ENCODE peak calls at places on chromosomes 16 and 17, in ten cellular contexts. One of them, this sample, is unnamed.

GRCh38 chr17:63841350-63842172 is 924 bp downstream of the SMARCD2 start:
- DNase-seq in iris pigment epithelial cell: peak
- DNase-seq in stimulated activated CD4-positive, alpha-beta T cell treated with anti-CD3 and anti-CD28 coated beads, Interleukin-1b, Interleukin-23, amount 100 ng/mL, for 4 hours: no peak
- DNase-seq in astrocyte: peak
- DNase-seq in fibroblast of the conjunctiva: no peak
- DNase-seq in activated CD8-positive, alpha-beta memory T cell treated with anti-CD3 and anti-CD28 coated beads for 48 hours: no peak
- DNase-seq in posterior cingulate gyrus: peak
- DNase-seq in AG09309: no peak
- DNase-seq in activated CD8-positive, alpha-beta T cell treated with anti-CD3 and anti-CD28 coated beads, Interleukin-2, amount 10 ng/mL, durations not matched to agents 7 days and 5 days: peak
- DNase-seq in AG08395: peak
- DNase-seq in this sample: no peak

GRCh38 chr17:28849281-28849680 is 5.5 kb upstream of the ERAL1 start:
- DNase-seq in iris pigment epithelial cell: no peak
- DNase-seq in stimulated activated CD4-positive, alpha-beta T cell treated with anti-CD3 and anti-CD28 coated beads, Interleukin-1b, Interleukin-23, amount 100 ng/mL, for 4 hours: no peak
- DNase-seq in astrocyte: no peak
- DNase-seq in fibroblast of the conjunctiva: no peak
- DNase-seq in activated CD8-positive, alpha-beta memory T cell treated with anti-CD3 and anti-CD28 coated beads for 48 hours: no peak
- DNase-seq in posterior cingulate gyrus: peak
- DNase-seq in AG09309: no peak
- DNase-seq in activated CD8-positive, alpha-beta T cell treated with anti-CD3 and anti-CD28 coated beads, Interleukin-2, amount 10 ng/mL, durations not matched to agents 7 days and 5 days: peak
- DNase-seq in AG08395: no peak
- DNase-seq in this sample: no peak

GRCh38 chr17:39818282-39819000 is 45.7 kb downstream of the IKZF3 start:
- DNase-seq in iris pigment epithelial cell: no peak
- DNase-seq in stimulated activated CD4-positive, alpha-beta T cell treated with anti-CD3 and anti-CD28 coated beads, Interleukin-1b, Interleukin-23, amount 100 ng/mL, for 4 hours: no peak
- DNase-seq in astrocyte: no peak
- DNase-seq in fibroblast of the conjunctiva: no peak
- DNase-seq in activated CD8-positive, alpha-beta memory T cell treated with anti-CD3 and anti-CD28 coated beads for 48 hours: no peak
- DNase-seq in posterior cingulate gyrus: no peak
- DNase-seq in AG09309: no peak
- DNase-seq in activated CD8-positive, alpha-beta T cell treated with anti-CD3 and anti-CD28 coated beads, Interleukin-2, amount 10 ng/mL, durations not matched to agents 7 days and 5 days: no peak
- DNase-seq in AG08395: no peak
- DNase-seq in this sample: no peak

GRCh38 chr16:80323187-80323807 is 217.5 kb upstream of the DYNLRB2 start:
- DNase-seq in iris pigment epithelial cell: no peak
- DNase-seq in stimulated activated CD4-positive, alpha-beta T cell treated with anti-CD3 and anti-CD28 coated beads, Interleukin-1b, Interleukin-23, amount 100 ng/mL, for 4 hours: no peak
- DNase-seq in astrocyte: no peak
- DNase-seq in fibroblast of the conjunctiva: no peak
- DNase-seq in activated CD8-positive, alpha-beta memory T cell treated with anti-CD3 and anti-CD28 coated beads for 48 hours: no peak
- DNase-seq in posterior cingulate gyrus: no peak
- DNase-seq in AG09309: no peak
- DNase-seq in activated CD8-positive, alpha-beta T cell treated with anti-CD3 and anti-CD28 coated beads, Interleukin-2, amount 10 ng/mL, durations not matched to agents 7 days and 5 days: no peak
- DNase-seq in AG08395: no peak
- DNase-seq in this sample: no peak

GRCh38 chr17:49371178-49371834 is 9.3 kb upstream of the ZNF652 start:
- DNase-seq in iris pigment epithelial cell: no peak
- DNase-seq in stimulated activated CD4-positive, alpha-beta T cell treated with anti-CD3 and anti-CD28 coated beads, Interleukin-1b, Interleukin-23, amount 100 ng/mL, for 4 hours: no peak
- DNase-seq in astrocyte: no peak
- DNase-seq in fibroblast of the conjunctiva: no peak
- DNase-seq in activated CD8-positive, alpha-beta memory T cell treated with anti-CD3 and anti-CD28 coated beads for 48 hours: no peak
- DNase-seq in posterior cingulate gyrus: no peak
- DNase-seq in AG09309: no peak
- DNase-seq in activated CD8-positive, alpha-beta T cell treated with anti-CD3 and anti-CD28 coated beads, Interleukin-2, amount 10 ng/mL, durations not matched to agents 7 days and 5 days: no peak
- DNase-seq in AG08395: no peak
- DNase-seq in this sample: no peak

GRCh38 chr16:81265658-81266451 is 27.4 kb downstream of the BCO1 start:
- DNase-seq in iris pigment epithelial cell: peak
- DNase-seq in stimulated activated CD4-positive, alpha-beta T cell treated with anti-CD3 and anti-CD28 coated beads, Interleukin-1b, Interleukin-23, amount 100 ng/mL, for 4 hours: no peak
- DNase-seq in astrocyte: peak
- DNase-seq in fibroblast of the conjunctiva: peak
- DNase-seq in activated CD8-positive, alpha-beta memory T cell treated with anti-CD3 and anti-CD28 coated beads for 48 hours: no peak
- DNase-seq in posterior cingulate gyrus: peak
- DNase-seq in AG09309: no peak
- DNase-seq in activated CD8-positive, alpha-beta T cell treated with anti-CD3 and anti-CD28 coated beads, Interleukin-2, amount 10 ng/mL, durations not matched to agents 7 days and 5 days: no peak
- DNase-seq in AG08395: no peak
- DNase-seq in this sample: no peak

GRCh38 chr16:67882374-67883145 is 2.1 kb upstream of the NRN1L start:
- DNase-seq in iris pigment epithelial cell: no peak
- DNase-seq in stimulated activated CD4-positive, alpha-beta T cell treated with anti-CD3 and anti-CD28 coated beads, Interleukin-1b, Interleukin-23, amount 100 ng/mL, for 4 hours: no peak
- DNase-seq in astrocyte: no peak
- DNase-seq in fibroblast of the conjunctiva: no peak
- DNase-seq in activated CD8-positive, alpha-beta memory T cell treated with anti-CD3 and anti-CD28 coated beads for 48 hours: no peak
- DNase-seq in posterior cingulate gyrus: peak
- DNase-seq in AG09309: no peak
- DNase-seq in activated CD8-positive, alpha-beta T cell treated with anti-CD3 and anti-CD28 coated beads, Interleukin-2, amount 10 ng/mL, durations not matched to agents 7 days and 5 days: no peak
- DNase-seq in AG08395: no peak
- DNase-seq in this sample: no peak

GRCh38 chr17:28097901-28098300 is 55.4 kb downstream of the NLK start:
- DNase-seq in iris pigment epithelial cell: no peak
- DNase-seq in stimulated activated CD4-positive, alpha-beta T cell treated with anti-CD3 and anti-CD28 coated beads, Interleukin-1b, Interleukin-23, amount 100 ng/mL, for 4 hours: no peak
- DNase-seq in astrocyte: no peak
- DNase-seq in fibroblast of the conjunctiva: no peak
- DNase-seq in activated CD8-positive, alpha-beta memory T cell treated with anti-CD3 and anti-CD28 coated beads for 48 hours: no peak
- DNase-seq in posterior cingulate gyrus: no peak
- DNase-seq in AG09309: no peak
- DNase-seq in activated CD8-positive, alpha-beta T cell treated with anti-CD3 and anti-CD28 coated beads, Interleukin-2, amount 10 ng/mL, durations not matched to agents 7 days and 5 days: no peak
- DNase-seq in AG08395: no peak
- DNase-seq in this sample: no peak

GRCh38 chr17:2400474-2400866 is 390 bp downstream of the MNT start:
- DNase-seq in iris pigment epithelial cell: peak
- DNase-seq in stimulated activated CD4-positive, alpha-beta T cell treated with anti-CD3 and anti-CD28 coated beads, Interleukin-1b, Interleukin-23, amount 100 ng/mL, for 4 hours: peak
- DNase-seq in astrocyte: no peak
- DNase-seq in fibroblast of the conjunctiva: no peak
- DNase-seq in activated CD8-positive, alpha-beta memory T cell treated with anti-CD3 and anti-CD28 coated beads for 48 hours: no peak
- DNase-seq in posterior cingulate gyrus: peak
- DNase-seq in AG09309: no peak
- DNase-seq in activated CD8-positive, alpha-beta T cell treated with anti-CD3 and anti-CD28 coated beads, Interleukin-2, amount 10 ng/mL, durations not matched to agents 7 days and 5 days: peak
- DNase-seq in AG08395: no peak
- DNase-seq in this sample: peak

GRCh38 chr17:66275651-66276050 is 26.8 kb upstream of the PRKCA start:
- DNase-seq in iris pigment epithelial cell: peak
- DNase-seq in stimulated activated CD4-positive, alpha-beta T cell treated with anti-CD3 and anti-CD28 coated beads, Interleukin-1b, Interleukin-23, amount 100 ng/mL, for 4 hours: no peak
- DNase-seq in astrocyte: peak
- DNase-seq in fibroblast of the conjunctiva: peak
- DNase-seq in activated CD8-positive, alpha-beta memory T cell treated with anti-CD3 and anti-CD28 coated beads for 48 hours: no peak
- DNase-seq in posterior cingulate gyrus: no peak
- DNase-seq in AG09309: peak
- DNase-seq in activated CD8-positive, alpha-beta T cell treated with anti-CD3 and anti-CD28 coated beads, Interleukin-2, amount 10 ng/mL, durations not matched to agents 7 days and 5 days: no peak
- DNase-seq in AG08395: peak
- DNase-seq in this sample: peak

GRCh38 chr16:58422809-58423208 is 30.5 kb downstream of the GINS3 start:
- DNase-seq in iris pigment epithelial cell: no peak
- DNase-seq in stimulated activated CD4-positive, alpha-beta T cell treated with anti-CD3 and anti-CD28 coated beads, Interleukin-1b, Interleukin-23, amount 100 ng/mL, for 4 hours: no peak
- DNase-seq in astrocyte: no peak
- DNase-seq in fibroblast of the conjunctiva: no peak
- DNase-seq in activated CD8-positive, alpha-beta memory T cell treated with anti-CD3 and anti-CD28 coated beads for 48 hours: no peak
- DNase-seq in posterior cingulate gyrus: no peak
- DNase-seq in AG09309: no peak
- DNase-seq in activated CD8-positive, alpha-beta T cell treated with anti-CD3 and anti-CD28 coated beads, Interleukin-2, amount 10 ng/mL, durations not matched to agents 7 days and 5 days: no peak
- DNase-seq in AG08395: no peak
- DNase-seq in this sample: no peak

GRCh38 chr17:79042421-79043190 is 18.6 kb downstream of the C1QTNF1 start:
- DNase-seq in iris pigment epithelial cell: peak
- DNase-seq in stimulated activated CD4-positive, alpha-beta T cell treated with anti-CD3 and anti-CD28 coated beads, Interleukin-1b, Interleukin-23, amount 100 ng/mL, for 4 hours: peak
- DNase-seq in astrocyte: no peak
- DNase-seq in fibroblast of the conjunctiva: peak
- DNase-seq in activated CD8-positive, alpha-beta memory T cell treated with anti-CD3 and anti-CD28 coated beads for 48 hours: peak
- DNase-seq in posterior cingulate gyrus: peak
- DNase-seq in AG09309: no peak
- DNase-seq in activated CD8-positive, alpha-beta T cell treated with anti-CD3 and anti-CD28 coated beads, Interleukin-2, amount 10 ng/mL, durations not matched to agents 7 days and 5 days: peak
- DNase-seq in AG08395: no peak
- DNase-seq in this sample: peak

GRCh38 chr17:28315846-28316705 is 2.9 kb upstream of the TMEM97 start:
- DNase-seq in iris pigment epithelial cell: no peak
- DNase-seq in stimulated activated CD4-positive, alpha-beta T cell treated with anti-CD3 and anti-CD28 coated beads, Interleukin-1b, Interleukin-23, amount 100 ng/mL, for 4 hours: no peak
- DNase-seq in astrocyte: no peak
- DNase-seq in fibroblast of the conjunctiva: no peak
- DNase-seq in activated CD8-positive, alpha-beta memory T cell treated with anti-CD3 and anti-CD28 coated beads for 48 hours: no peak
- DNase-seq in posterior cingulate gyrus: no peak
- DNase-seq in AG09309: no peak
- DNase-seq in activated CD8-positive, alpha-beta T cell treated with anti-CD3 and anti-CD28 coated beads, Interleukin-2, amount 10 ng/mL, durations not matched to agents 7 days and 5 days: no peak
- DNase-seq in AG08395: no peak
- DNase-seq in this sample: no peak

GRCh38 chr16:50535506-50536257 is 12.5 kb upstream of the NKD1 start:
- DNase-seq in iris pigment epithelial cell: no peak
- DNase-seq in stimulated activated CD4-positive, alpha-beta T cell treated with anti-CD3 and anti-CD28 coated beads, Interleukin-1b, Interleukin-23, amount 100 ng/mL, for 4 hours: no peak
- DNase-seq in astrocyte: no peak
- DNase-seq in fibroblast of the conjunctiva: no peak
- DNase-seq in activated CD8-positive, alpha-beta memory T cell treated with anti-CD3 and anti-CD28 coated beads for 48 hours: no peak
- DNase-seq in posterior cingulate gyrus: no peak
- DNase-seq in AG09309: no peak
- DNase-seq in activated CD8-positive, alpha-beta T cell treated with anti-CD3 and anti-CD28 coated beads, Interleukin-2, amount 10 ng/mL, durations not matched to agents 7 days and 5 days: no peak
- DNase-seq in AG08395: no peak
- DNase-seq in this sample: no peak

GRCh38 chr17:80817861-80818260 is 173.8 kb upstream of the CHMP6 start:
- DNase-seq in iris pigment epithelial cell: peak
- DNase-seq in stimulated activated CD4-positive, alpha-beta T cell treated with anti-CD3 and anti-CD28 coated beads, Interleukin-1b, Interleukin-23, amount 100 ng/mL, for 4 hours: no peak
- DNase-seq in astrocyte: peak
- DNase-seq in fibroblast of the conjunctiva: no peak
- DNase-seq in activated CD8-positive, alpha-beta memory T cell treated with anti-CD3 and anti-CD28 coated beads for 48 hours: no peak
- DNase-seq in posterior cingulate gyrus: no peak
- DNase-seq in AG09309: no peak
- DNase-seq in activated CD8-positive, alpha-beta T cell treated with anti-CD3 and anti-CD28 coated beads, Interleukin-2, amount 10 ng/mL, durations not matched to agents 7 days and 5 days: no peak
- DNase-seq in AG08395: peak
- DNase-seq in this sample: no peak

GRCh38 chr16:56977823-56978430 is 11.4 kb upstream of the NLRC5 start:
- DNase-seq in iris pigment epithelial cell: no peak
- DNase-seq in stimulated activated CD4-positive, alpha-beta T cell treated with anti-CD3 and anti-CD28 coated beads, Interleukin-1b, Interleukin-23, amount 100 ng/mL, for 4 hours: no peak
- DNase-seq in astrocyte: no peak
- DNase-seq in fibroblast of the conjunctiva: no peak
- DNase-seq in activated CD8-positive, alpha-beta memory T cell treated with anti-CD3 and anti-CD28 coated beads for 48 hours: no peak
- DNase-seq in posterior cingulate gyrus: no peak
- DNase-seq in AG09309: no peak
- DNase-seq in activated CD8-positive, alpha-beta T cell treated with anti-CD3 and anti-CD28 coated beads, Interleukin-2, amount 10 ng/mL, durations not matched to agents 7 days and 5 days: no peak
- DNase-seq in AG08395: no peak
- DNase-seq in this sample: no peak